ENCODE peak calls at places on chromosomes 12 and 14, in seven cellular contexts. One of them, this sample, is unnamed.

GRCh38 chr12:31749024-31749704 is 20.3 kb upstream of the AMN1 start:
- DNase-seq in prostate gland: peak
- DNase-seq in GM23338: peak
- DNase-seq in endothelial cell of umbilical vein: peak
- DNase-seq in colonic mucosa: peak
- DNase-seq in OCI-LY7: peak
- DNase-seq in body of pancreas: peak
- DNase-seq in this sample: peak

GRCh38 chr12:12717586-12718381 is 616 bp downstream of the CDKN1B start:
- DNase-seq in GM23338: peak
- DNase-seq in OCI-LY7: peak
- DNase-seq in colonic mucosa: peak
- DNase-seq in body of pancreas: no peak
- DNase-seq in prostate gland: no peak
- DNase-seq in endothelial cell of umbilical vein: peak
- DNase-seq in this sample: peak

GRCh38 chr14:36665887-36666415 is 4.3 kb downstream of the PAX9 start:
- DNase-seq in endothelial cell of umbilical vein: no peak
- DNase-seq in GM23338: peak
- DNase-seq in body of pancreas: no peak
- DNase-seq in prostate gland: no peak
- DNase-seq in colonic mucosa: no peak
- DNase-seq in OCI-LY7: no peak
- DNase-seq in this sample: no peak

GRCh38 chr14:38282941-38283340 is 27.0 kb upstream of the CLEC14A start:
- DNase-seq in body of pancreas: no peak
- DNase-seq in OCI-LY7: no peak
- DNase-seq in GM23338: no peak
- DNase-seq in endothelial cell of umbilical vein: peak
- DNase-seq in prostate gland: no peak
- DNase-seq in colonic mucosa: no peak
- DNase-seq in this sample: no peak

GRCh38 chr14:78005325-78005724 is 164.8 kb upstream of the NRXN3 start:
- DNase-seq in OCI-LY7: no peak
- DNase-seq in colonic mucosa: no peak
- DNase-seq in endothelial cell of umbilical vein: no peak
- DNase-seq in body of pancreas: no peak
- DNase-seq in prostate gland: no peak
- DNase-seq in GM23338: no peak
- DNase-seq in this sample: peak

GRCh38 chr14:34354556-34354955 is 107.5 kb downstream of the SPTSSA start:
- DNase-seq in body of pancreas: no peak
- DNase-seq in colonic mucosa: no peak
- DNase-seq in endothelial cell of umbilical vein: no peak
- DNase-seq in prostate gland: no peak
- DNase-seq in GM23338: no peak
- DNase-seq in OCI-LY7: no peak
- DNase-seq in this sample: peak

GRCh38 chr14:37544407-37544806 is 50.6 kb downstream of the FOXA1 start:
- DNase-seq in prostate gland: peak
- DNase-seq in GM23338: no peak
- DNase-seq in endothelial cell of umbilical vein: no peak
- DNase-seq in OCI-LY7: no peak
- DNase-seq in colonic mucosa: peak
- DNase-seq in body of pancreas: no peak
- DNase-seq in this sample: no peak

GRCh38 chr12:109815225-109815624 is 18.0 kb downstream of the TRPV4 start:
- DNase-seq in OCI-LY7: no peak
- DNase-seq in prostate gland: no peak
- DNase-seq in body of pancreas: no peak
- DNase-seq in GM23338: no peak
- DNase-seq in endothelial cell of umbilical vein: no peak
- DNase-seq in colonic mucosa: no peak
- DNase-seq in this sample: no peak

GRCh38 chr14:44803239-44803905 is 158.4 kb downstream of the KLHL28 start:
- DNase-seq in OCI-LY7: peak
- DNase-seq in colonic mucosa: no peak
- DNase-seq in endothelial cell of umbilical vein: peak
- DNase-seq in prostate gland: no peak
- DNase-seq in GM23338: peak
- DNase-seq in body of pancreas: no peak
- DNase-seq in this sample: peak

GRCh38 chr14:81169711-81170103 is 51.1 kb downstream of the GTF2A1 start:
- DNase-seq in prostate gland: peak
- DNase-seq in endothelial cell of umbilical vein: peak
- DNase-seq in colonic mucosa: peak
- DNase-seq in GM23338: peak
- DNase-seq in OCI-LY7: peak
- DNase-seq in body of pancreas: peak
- DNase-seq in this sample: no peak

GRCh38 chr14:61562321-61563161 is 132.8 kb upstream of the HIF1A start:
- DNase-seq in colonic mucosa: no peak
- DNase-seq in OCI-LY7: no peak
- DNase-seq in GM23338: no peak
- DNase-seq in endothelial cell of umbilical vein: peak
- DNase-seq in prostate gland: no peak
- DNase-seq in body of pancreas: peak
- DNase-seq in this sample: peak

GRCh38 chr12:29073631-29074239 is 75.3 kb upstream of the FAR2 start:
- DNase-seq in OCI-LY7: peak
- DNase-seq in prostate gland: peak
- DNase-seq in endothelial cell of umbilical vein: peak
- DNase-seq in colonic mucosa: peak
- DNase-seq in GM23338: peak
- DNase-seq in body of pancreas: no peak
- DNase-seq in this sample: peak

GRCh38 chr14:69004731-69005431 is 25.8 kb upstream of the ACTN1 start:
- DNase-seq in colonic mucosa: no peak
- DNase-seq in GM23338: peak
- DNase-seq in OCI-LY7: no peak
- DNase-seq in prostate gland: no peak
- DNase-seq in body of pancreas: no peak
- DNase-seq in endothelial cell of umbilical vein: no peak
- DNase-seq in this sample: peak

GRCh38 chr12:40104461-40105264 is 1.2 kb downstream of the SLC2A13 start:
- DNase-seq in GM23338: peak
- DNase-seq in OCI-LY7: peak
- DNase-seq in colonic mucosa: peak
- DNase-seq in endothelial cell of umbilical vein: no peak
- DNase-seq in prostate gland: no peak
- DNase-seq in body of pancreas: peak
- DNase-seq in this sample: no peak

GRCh38 chr14:91867316-91867988 is at the start of gene TC2N:
- DNase-seq in GM23338: no peak
- DNase-seq in colonic mucosa: no peak
- DNase-seq in endothelial cell of umbilical vein: no peak
- DNase-seq in OCI-LY7: no peak
- DNase-seq in prostate gland: no peak
- DNase-seq in body of pancreas: no peak
- DNase-seq in this sample: no peak

GRCh38 chr12:14495326-14495725 is 72.4 kb downstream of the PLBD1 start:
- DNase-seq in colonic mucosa: no peak
- DNase-seq in prostate gland: no peak
- DNase-seq in body of pancreas: no peak
- DNase-seq in GM23338: no peak
- DNase-seq in OCI-LY7: no peak
- DNase-seq in endothelial cell of umbilical vein: no peak
- DNase-seq in this sample: no peak

GRCh38 chr14:101789222-101789621 is 27.7 kb downstream of the PPP2R5C start:
- DNase-seq in prostate gland: no peak
- DNase-seq in OCI-LY7: no peak
- DNase-seq in body of pancreas: no peak
- DNase-seq in colonic mucosa: no peak
- DNase-seq in GM23338: no peak
- DNase-seq in endothelial cell of umbilical vein: no peak
- DNase-seq in this sample: no peak

GRCh38 chr14:83757896-83758295 is 1772.0 kb upstream of the FLRT2 start:
- DNase-seq in body of pancreas: no peak
- DNase-seq in GM23338: no peak
- DNase-seq in colonic mucosa: no peak
- DNase-seq in prostate gland: no peak
- DNase-seq in endothelial cell of umbilical vein: no peak
- DNase-seq in OCI-LY7: no peak
- DNase-seq in this sample: no peak

GRCh38 chr14:67863223-67863622 is 43.6 kb downstream of the RAD51B start:
- DNase-seq in colonic mucosa: no peak
- DNase-seq in OCI-LY7: no peak
- DNase-seq in body of pancreas: no peak
- DNase-seq in GM23338: no peak
- DNase-seq in prostate gland: no peak
- DNase-seq in endothelial cell of umbilical vein: no peak
- DNase-seq in this sample: no peak

GRCh38 chr12:130104596-130105253 is 57.5 kb upstream of the FZD10 start:
- DNase-seq in OCI-LY7: no peak
- DNase-seq in body of pancreas: peak
- DNase-seq in GM23338: peak
- DNase-seq in endothelial cell of umbilical vein: no peak
- DNase-seq in prostate gland: no peak
- DNase-seq in colonic mucosa: no peak
- DNase-seq in this sample: no peak

GRCh38 chr12:30961030-30961429 is 34.5 kb downstream of the TSPAN11 start:
- DNase-seq in GM23338: no peak
- DNase-seq in colonic mucosa: no peak
- DNase-seq in prostate gland: no peak
- DNase-seq in body of pancreas: no peak
- DNase-seq in OCI-LY7: no peak
- DNase-seq in endothelial cell of umbilical vein: no peak
- DNase-seq in this sample: no peak

GRCh38 chr12:84822541-84822940 is 90.1 kb downstream of the SLC6A15 start:
- DNase-seq in prostate gland: no peak
- DNase-seq in colonic mucosa: no peak
- DNase-seq in body of pancreas: no peak
- DNase-seq in endothelial cell of umbilical vein: no peak
- DNase-seq in OCI-LY7: no peak
- DNase-seq in GM23338: no peak
- DNase-seq in this sample: peak

GRCh38 chr14:78509516-78509915 is 339.3 kb downstream of the NRXN3 start:
- DNase-seq in OCI-LY7: no peak
- DNase-seq in colonic mucosa: no peak
- DNase-seq in endothelial cell of umbilical vein: no peak
- DNase-seq in GM23338: no peak
- DNase-seq in prostate gland: no peak
- DNase-seq in body of pancreas: no peak
- DNase-seq in this sample: no peak

GRCh38 chr12:108768591-108769500 is 37.5 kb upstream of the CORO1C start:
- DNase-seq in body of pancreas: peak
- DNase-seq in endothelial cell of umbilical vein: no peak
- DNase-seq in prostate gland: no peak
- DNase-seq in OCI-LY7: no peak
- DNase-seq in GM23338: peak
- DNase-seq in colonic mucosa: peak
- DNase-seq in this sample: no peak

GRCh38 chr12:49553512-49554088 is 14.3 kb downstream of the MCRS1 start:
- DNase-seq in OCI-LY7: peak
- DNase-seq in prostate gland: no peak
- DNase-seq in colonic mucosa: no peak
- DNase-seq in GM23338: peak
- DNase-seq in body of pancreas: no peak
- DNase-seq in endothelial cell of umbilical vein: peak
- DNase-seq in this sample: peak

GRCh38 chr14:70808402-70809237 is 693 bp downstream of the MAP3K9 start:
- DNase-seq in colonic mucosa: peak
- DNase-seq in GM23338: peak
- DNase-seq in prostate gland: peak
- DNase-seq in OCI-LY7: peak
- DNase-seq in endothelial cell of umbilical vein: no peak
- DNase-seq in body of pancreas: peak
- DNase-seq in this sample: no peak

GRCh38 chr14:94621358-94622134 is 9.4 kb downstream of the SERPINA3 start:
- DNase-seq in GM23338: no peak
- DNase-seq in OCI-LY7: no peak
- DNase-seq in endothelial cell of umbilical vein: no peak
- DNase-seq in prostate gland: no peak
- DNase-seq in body of pancreas: no peak
- DNase-seq in colonic mucosa: no peak
- DNase-seq in this sample: no peak

GRCh38 chr12:76999157-76999556 is 66.2 kb downstream of the E2F7 start:
- DNase-seq in colonic mucosa: no peak
- DNase-seq in OCI-LY7: no peak
- DNase-seq in endothelial cell of umbilical vein: no peak
- DNase-seq in body of pancreas: no peak
- DNase-seq in GM23338: no peak
- DNase-seq in prostate gland: no peak
- DNase-seq in this sample: no peak

GRCh38 chr12:122681814-122682213 is 21.3 kb downstream of the HCAR2 start:
- DNase-seq in OCI-LY7: no peak
- DNase-seq in colonic mucosa: no peak
- DNase-seq in body of pancreas: no peak
- DNase-seq in prostate gland: no peak
- DNase-seq in GM23338: no peak
- DNase-seq in endothelial cell of umbilical vein: no peak
- DNase-seq in this sample: peak

GRCh38 chr12:51592034-51592705 is 1.1 kb downstream of the SCN8A start:
- DNase-seq in GM23338: peak
- DNase-seq in prostate gland: no peak
- DNase-seq in colonic mucosa: no peak
- DNase-seq in OCI-LY7: no peak
- DNase-seq in endothelial cell of umbilical vein: no peak
- DNase-seq in body of pancreas: no peak
- DNase-seq in this sample: peak
- H3K4me3 ChIP-seq in GM23338: peak
- H3K4me3 ChIP-seq in prostate gland: no peak
- H3K4me3 ChIP-seq in colonic mucosa: no peak
- H3K4me3 ChIP-seq in OCI-LY7: no peak
- H3K4me3 ChIP-seq in endothelial cell of umbilical vein: no peak
- H3K4me3 ChIP-seq in body of pancreas: no peak
- H3K4me3 ChIP-seq in this sample: peak

DNA sequence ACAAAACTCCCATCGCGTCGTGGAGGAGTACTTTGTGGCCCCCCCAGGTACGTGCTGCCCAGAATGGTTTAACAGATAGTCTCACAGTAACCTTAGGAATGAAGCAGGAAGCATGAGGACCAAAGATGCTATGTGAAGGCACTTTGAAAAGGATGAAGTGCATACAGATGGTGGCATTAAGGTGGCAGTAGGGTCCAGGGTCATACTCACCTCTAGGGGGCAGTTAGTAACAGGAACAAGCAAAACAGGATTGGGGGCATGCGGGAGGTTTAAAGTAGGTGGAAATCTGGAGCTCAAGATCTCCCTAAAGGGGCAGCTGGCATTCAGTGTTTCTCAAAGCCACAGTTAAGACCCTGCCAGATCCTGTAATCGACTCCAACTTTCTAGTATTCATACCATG is 10.9 kb downstream of the GATC start:
- DNase-seq in endothelial cell of umbilical vein: no peak
- DNase-seq in GM23338: peak
- DNase-seq in prostate gland: no peak
- DNase-seq in body of pancreas: no peak
- DNase-seq in OCI-LY7: peak
- DNase-seq in colonic mucosa: no peak
- DNase-seq in this sample: no peak
- TF ChIP-seq CTCF in endothelial cell of umbilical vein: peak
- TF ChIP-seq CTCF in GM23338: peak
- TF ChIP-seq CTCF in prostate gland: no peak
- TF ChIP-seq CTCF in body of pancreas: peak
- TF ChIP-seq CTCF in OCI-LY7: peak
- TF ChIP-seq CTCF in colonic mucosa: no peak
- TF ChIP-seq CTCF in this sample: peak

GRCh38 chr12:46386360-46386867 is 13.8 kb upstream of the SLC38A2 start:
- DNase-seq in colonic mucosa: no peak
- DNase-seq in OCI-LY7: no peak
- DNase-seq in endothelial cell of umbilical vein: peak
- DNase-seq in GM23338: no peak
- DNase-seq in prostate gland: no peak
- DNase-seq in body of pancreas: no peak
- DNase-seq in this sample: peak
- H3K4me3 ChIP-seq in colonic mucosa: no peak
- H3K4me3 ChIP-seq in OCI-LY7: peak
- H3K4me3 ChIP-seq in endothelial cell of umbilical vein: no peak
- H3K4me3 ChIP-seq in GM23338: peak
- H3K4me3 ChIP-seq in prostate gland: no peak
- H3K4me3 ChIP-seq in body of pancreas: no peak
- H3K4me3 ChIP-seq in this sample: no peak

GRCh38 chr12:58503731-58504520 is 416.4 kb downstream of the LRIG3 start:
- DNase-seq in GM23338: no peak
- DNase-seq in colonic mucosa: no peak
- DNase-seq in OCI-LY7: no peak
- DNase-seq in prostate gland: no peak
- DNase-seq in endothelial cell of umbilical vein: no peak
- DNase-seq in body of pancreas: no peak
- DNase-seq in this sample: no peak
- TF ChIP-seq CTCF in GM23338: no peak
- TF ChIP-seq CTCF in colonic mucosa: no peak
- TF ChIP-seq CTCF in OCI-LY7: no peak
- TF ChIP-seq CTCF in prostate gland: no peak
- TF ChIP-seq CTCF in endothelial cell of umbilical vein: no peak
- TF ChIP-seq CTCF in body of pancreas: no peak
- TF ChIP-seq CTCF in this sample: no peak